ENCODE peak calls at places on chromosomes 2 and 18, in ten cellular contexts. F, Y, P, Q, N, Z, D, T, C and R are unnamed samples.

GRCh38 chr2:28274911-28275685 is 117.6 kb upstream of the FOSL2 start:
- DNase-seq in F (peak; percentile 13), Y (peak; percentile 21), P (peak; percentile 95), Q (no peak), N (no peak), Z (no peak), D (no peak), T (no peak), C (peak; percentile 54), R (peak; percentile 69)

GRCh38 chr2:98436734-98437133 is 7.9 kb upstream of the INPP4A start:
- DNase-seq in F (no peak), Y (no peak), P (no peak), Q (no peak), N (no peak), Z (no peak), D (no peak), T (no peak), C (no peak), R (no peak)

GRCh38 chr2:170822885-170823799 is 6.5 kb downstream of the GAD1 start:
- DNase-seq in F (no peak), Y (no peak), P (no peak), Q (no peak), N (no peak), Z (peak; percentile 78), D (no peak), T (no peak), C (peak; percentile 38), R (no peak)

GRCh38 chr2:130894326-130894942 is 57.7 kb downstream of the ARHGEF4 start:
- DNase-seq in F (no peak), Y (no peak), P (no peak), Q (no peak), N (no peak), Z (no peak), D (no peak), T (no peak), C (no peak), R (no peak)

GRCh38 chr2:88199912-88200682 is 30.0 kb downstream of the THNSL2 start:
- DNase-seq in F (no peak), Y (peak; percentile 38), P (no peak), Q (no peak), N (no peak), Z (peak; percentile 49), D (no peak), T (peak; percentile 28), C (peak; percentile 34), R (peak; percentile 48)

GRCh38 chr18:26765498-26765897 is 100.0 kb downstream of the AQP4 start:
- DNase-seq in F (no peak), Y (no peak), P (no peak), Q (no peak), N (no peak), Z (no peak), D (no peak), T (peak; percentile 13), C (no peak), R (no peak)

GRCh38 chr2:237251959-237252358 is 162.0 kb downstream of the COL6A3 start:
- DNase-seq in F (no peak), Y (no peak), P (no peak), Q (no peak), N (no peak), Z (no peak), D (no peak), T (no peak), C (no peak), R (no peak)

GRCh38 chr18:39799010-39799409 is 2156.0 kb upstream of the PIK3C3 start:
- DNase-seq in F (no peak), Y (no peak), P (no peak), Q (no peak), N (no peak), Z (no peak), D (no peak), T (no peak), C (no peak), R (peak; percentile 5)

GRCh38 chr2:186946896-186947467 is 98.0 kb upstream of the ZSWIM2 start:
- DNase-seq in F (no peak), Y (no peak), P (no peak), Q (no peak), N (no peak), Z (no peak), D (no peak), T (no peak), C (no peak), R (no peak)

GRCh38 chr2:172861632-172862031 is 126.0 kb downstream of the RAPGEF4 start:
- DNase-seq in F (no peak), Y (no peak), P (no peak), Q (no peak), N (no peak), Z (peak; percentile 9), D (no peak), T (no peak), C (no peak), R (no peak)

GRCh38 chr18:9147440-9148238 is 11.1 kb downstream of the ANKRD12 start:
- DNase-seq in F (no peak), Y (peak; percentile 33), P (peak; percentile 68), Q (peak; percentile 23), N (no peak), Z (peak; percentile 16), D (no peak), T (peak; percentile 45), C (peak; percentile 70), R (peak; percentile 75)

GRCh38 chr18:9055185-9055584 is 47.3 kb upstream of the NDUFV2 start:
- DNase-seq in F (no peak), Y (peak; percentile 40), P (no peak), Q (no peak), N (no peak), Z (no peak), D (no peak), T (no peak), C (peak; percentile 37), R (no peak)